ENCODE peak calls at places on chromosomes 16 and 17, in five cellular contexts. One of them, this sample, is unnamed.

GRCh38 chr17:4130715-4131114 is 12.1 kb downstream of the ZZEF1 start:
- DNase-seq in SK-N-MC: no peak
- DNase-seq in prostate gland: no peak
- DNase-seq in endothelial cell of umbilical vein: peak
- DNase-seq in HL-60: peak
- DNase-seq in this sample: no peak

GRCh38 chr17:45147102-45147580 is 1.1 kb upstream of the HEXIM1 start:
- DNase-seq in SK-N-MC: no peak
- DNase-seq in prostate gland: no peak
- DNase-seq in endothelial cell of umbilical vein: peak
- DNase-seq in HL-60: no peak
- DNase-seq in this sample: peak

GRCh38 chr17:40371261-40371929 is 6.9 kb upstream of the GJD3 start:
- DNase-seq in SK-N-MC: no peak
- DNase-seq in prostate gland: no peak
- DNase-seq in endothelial cell of umbilical vein: no peak
- DNase-seq in HL-60: no peak
- DNase-seq in this sample: no peak

GRCh38 chr16:11534262-11534661 is 52.5 kb downstream of the LITAF start:
- DNase-seq in SK-N-MC: no peak
- DNase-seq in prostate gland: no peak
- DNase-seq in endothelial cell of umbilical vein: no peak
- DNase-seq in HL-60: no peak
- DNase-seq in this sample: no peak

GRCh38 chr17:44451832-44452231 is 51.4 kb downstream of the GPATCH8 start:
- DNase-seq in SK-N-MC: no peak
- DNase-seq in prostate gland: no peak
- DNase-seq in endothelial cell of umbilical vein: no peak
- DNase-seq in HL-60: no peak
- DNase-seq in this sample: no peak

GRCh38 chr16:70689035-70689969 is 3.4 kb upstream of the MTSS2 start:
- DNase-seq in SK-N-MC: no peak
- DNase-seq in prostate gland: peak
- DNase-seq in endothelial cell of umbilical vein: no peak
- DNase-seq in HL-60: no peak
- DNase-seq in this sample: no peak

GRCh38 chr17:77892469-77893143 is 65.9 kb upstream of the TNRC6C start:
- DNase-seq in SK-N-MC: no peak
- DNase-seq in prostate gland: no peak
- DNase-seq in endothelial cell of umbilical vein: no peak
- DNase-seq in HL-60: no peak
- DNase-seq in this sample: no peak

GRCh38 chr17:68697850-68698313 is 96.7 kb upstream of the FAM20A start:
- DNase-seq in SK-N-MC: no peak
- DNase-seq in prostate gland: no peak
- DNase-seq in endothelial cell of umbilical vein: no peak
- DNase-seq in HL-60: peak
- DNase-seq in this sample: no peak

GRCh38 chr17:7589204-7589868 is 558 bp downstream of the SOX15 start:
- DNase-seq in SK-N-MC: no peak
- DNase-seq in prostate gland: peak
- DNase-seq in endothelial cell of umbilical vein: peak
- DNase-seq in HL-60: no peak
- DNase-seq in this sample: no peak

GRCh38 chr16:31194898-31195297 is 7.7 kb downstream of the PYCARD start:
- DNase-seq in SK-N-MC: no peak
- DNase-seq in prostate gland: no peak
- DNase-seq in endothelial cell of umbilical vein: no peak
- DNase-seq in HL-60: no peak
- DNase-seq in this sample: no peak

GRCh38 chr17:69142473-69142802 is 743 bp upstream of the ABCA6 start:
- DNase-seq in SK-N-MC: peak
- DNase-seq in prostate gland: no peak
- DNase-seq in endothelial cell of umbilical vein: peak
- DNase-seq in HL-60: no peak
- DNase-seq in this sample: no peak

GRCh38 chr16:7319514-7319913 is 13.1 kb upstream of the RBFOX1 start:
- DNase-seq in SK-N-MC: no peak
- DNase-seq in prostate gland: no peak
- DNase-seq in endothelial cell of umbilical vein: no peak
- DNase-seq in HL-60: no peak
- DNase-seq in this sample: no peak

GRCh38 chr16:48918520-48919258 is 308.7 kb upstream of the N4BP1 start:
- DNase-seq in SK-N-MC: no peak
- DNase-seq in prostate gland: no peak
- DNase-seq in endothelial cell of umbilical vein: no peak
- DNase-seq in HL-60: no peak
- DNase-seq in this sample: no peak

GRCh38 chr17:68437979-68438877 is 19.1 kb downstream of the WIPI1 start:
- DNase-seq in SK-N-MC: no peak
- DNase-seq in prostate gland: no peak
- DNase-seq in endothelial cell of umbilical vein: peak
- DNase-seq in HL-60: no peak
- DNase-seq in this sample: peak

GRCh38 chr17:1460233-1460632 is 4.2 kb upstream of the CRK start:
- DNase-seq in SK-N-MC: no peak
- DNase-seq in prostate gland: peak
- DNase-seq in endothelial cell of umbilical vein: peak
- DNase-seq in HL-60: no peak
- DNase-seq in this sample: no peak

GRCh38 chr16:67447508-67448076 is 16.7 kb downstream of the HSD11B2 start:
- DNase-seq in SK-N-MC: no peak
- DNase-seq in prostate gland: no peak
- DNase-seq in endothelial cell of umbilical vein: peak
- DNase-seq in HL-60: peak
- DNase-seq in this sample: no peak

GRCh38 chr16:77937473-77938195 is 84.7 kb upstream of the CLEC3A start:
- DNase-seq in SK-N-MC: no peak
- DNase-seq in prostate gland: no peak
- DNase-seq in endothelial cell of umbilical vein: no peak
- DNase-seq in HL-60: no peak
- DNase-seq in this sample: no peak

GRCh38 chr17:49992191-49992932 is 2.7 kb downstream of the DLX3 start:
- DNase-seq in SK-N-MC: no peak
- DNase-seq in prostate gland: no peak
- DNase-seq in endothelial cell of umbilical vein: no peak
- DNase-seq in HL-60: no peak
- DNase-seq in this sample: no peak

GRCh38 chr17:57679356-57679755 is 65.7 kb downstream of the CCDC182 start:
- DNase-seq in SK-N-MC: no peak
- DNase-seq in prostate gland: no peak
- DNase-seq in endothelial cell of umbilical vein: no peak
- DNase-seq in HL-60: no peak
- DNase-seq in this sample: peak

GRCh38 chr16:75193265-75193650 is 13.7 kb downstream of the CTRB2 start:
- DNase-seq in SK-N-MC: peak
- DNase-seq in prostate gland: no peak
- DNase-seq in endothelial cell of umbilical vein: no peak
- DNase-seq in HL-60: no peak
- DNase-seq in this sample: peak

GRCh38 chr16:78428193-78428592 is 328.7 kb downstream of the WWOX start:
- DNase-seq in SK-N-MC: no peak
- DNase-seq in prostate gland: no peak
- DNase-seq in endothelial cell of umbilical vein: no peak
- DNase-seq in HL-60: no peak
- DNase-seq in this sample: no peak

GRCh38 chr16:48317614-48318013 is 67.6 kb downstream of the SIAH1 start:
- DNase-seq in SK-N-MC: no peak
- DNase-seq in prostate gland: no peak
- DNase-seq in endothelial cell of umbilical vein: peak
- DNase-seq in HL-60: peak
- DNase-seq in this sample: no peak

GRCh38 chr17:60159479-60159866 is 9.7 kb downstream of the CA4 start:
- DNase-seq in SK-N-MC: no peak
- DNase-seq in prostate gland: no peak
- DNase-seq in endothelial cell of umbilical vein: no peak
- DNase-seq in HL-60: no peak
- DNase-seq in this sample: no peak

GRCh38 chr16:66616592-66616991 is 12.1 kb downstream of the CMTM3 start:
- DNase-seq in SK-N-MC: no peak
- DNase-seq in prostate gland: no peak
- DNase-seq in endothelial cell of umbilical vein: no peak
- DNase-seq in HL-60: no peak
- DNase-seq in this sample: no peak

GRCh38 chr16:7182510-7183109 is 150.0 kb upstream of the RBFOX1 start:
- DNase-seq in SK-N-MC: no peak
- DNase-seq in prostate gland: no peak
- DNase-seq in endothelial cell of umbilical vein: no peak
- DNase-seq in HL-60: no peak
- DNase-seq in this sample: no peak

GRCh38 chr16:83955218-83956130 is 2.4 kb downstream of the OSGIN1 start:
- DNase-seq in SK-N-MC: peak
- DNase-seq in prostate gland: no peak
- DNase-seq in endothelial cell of umbilical vein: peak
- DNase-seq in HL-60: no peak
- DNase-seq in this sample: no peak

GRCh38 chr16:57837305-57838125 is 35.2 kb upstream of the KIFC3 start:
- DNase-seq in SK-N-MC: no peak
- DNase-seq in prostate gland: no peak
- DNase-seq in endothelial cell of umbilical vein: no peak
- DNase-seq in HL-60: no peak
- DNase-seq in this sample: no peak

GRCh38 chr17:62601438-62601837 is 26.0 kb upstream of the MRC2 start:
- DNase-seq in SK-N-MC: no peak
- DNase-seq in prostate gland: no peak
- DNase-seq in endothelial cell of umbilical vein: no peak
- DNase-seq in HL-60: no peak
- DNase-seq in this sample: no peak

DNA sequence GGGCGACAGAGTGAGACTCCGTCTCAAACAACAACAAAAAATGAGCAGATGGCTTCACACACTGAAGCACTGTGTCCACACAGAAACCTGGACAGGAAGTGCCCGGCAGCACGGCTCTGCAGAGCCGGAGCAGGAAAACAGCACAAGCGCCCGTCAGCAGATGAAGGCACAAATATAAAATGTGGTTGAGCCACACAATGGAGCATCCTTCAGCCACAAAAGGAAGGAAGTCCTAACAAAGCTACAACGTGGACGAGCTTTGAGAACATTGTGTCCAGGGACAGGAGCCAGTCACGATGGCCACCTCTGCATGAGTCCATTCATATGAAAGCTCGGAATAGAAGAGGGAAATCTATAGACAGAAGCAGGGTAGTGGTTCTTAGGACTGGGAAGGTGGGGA is 15.7 kb downstream of the RHBDF2 start:
- DNase-seq in SK-N-MC: no peak
- DNase-seq in prostate gland: no peak
- DNase-seq in endothelial cell of umbilical vein: peak
- DNase-seq in HL-60: no peak
- DNase-seq in this sample: no peak
- TF ChIP-seq POLR2AphosphoS5 in SK-N-MC: no peak
- TF ChIP-seq POLR2AphosphoS5 in prostate gland: peak
- TF ChIP-seq POLR2AphosphoS5 in endothelial cell of umbilical vein: peak
- TF ChIP-seq POLR2AphosphoS5 in HL-60: no peak
- TF ChIP-seq POLR2AphosphoS5 in this sample: peak

GRCh38 chr16:85461814-85462404 is 151.2 kb upstream of the GSE1 start:
- DNase-seq in SK-N-MC: no peak
- DNase-seq in prostate gland: no peak
- DNase-seq in endothelial cell of umbilical vein: no peak
- DNase-seq in HL-60: no peak
- DNase-seq in this sample: no peak
- H3K4me3 ChIP-seq in SK-N-MC: peak
- H3K4me3 ChIP-seq in prostate gland: peak
- H3K4me3 ChIP-seq in endothelial cell of umbilical vein: no peak
- H3K4me3 ChIP-seq in HL-60: no peak
- H3K4me3 ChIP-seq in this sample: peak

GRCh38 chr17:19341641-19342610 is 20.6 kb downstream of the B9D1 start:
- DNase-seq in SK-N-MC: no peak
- DNase-seq in prostate gland: no peak
- DNase-seq in endothelial cell of umbilical vein: no peak
- DNase-seq in HL-60: no peak
- DNase-seq in this sample: no peak
- TF ChIP-seq POLR2AphosphoS5 in SK-N-MC: no peak
- TF ChIP-seq POLR2AphosphoS5 in prostate gland: no peak
- TF ChIP-seq POLR2AphosphoS5 in endothelial cell of umbilical vein: no peak
- TF ChIP-seq POLR2AphosphoS5 in HL-60: no peak
- TF ChIP-seq POLR2AphosphoS5 in this sample: no peak

GRCh38 chr16:26598989-26599785 is 467.5 kb upstream of the C16orf82 start:
- DNase-seq in SK-N-MC: no peak
- DNase-seq in prostate gland: no peak
- DNase-seq in endothelial cell of umbilical vein: no peak
- DNase-seq in HL-60: no peak
- DNase-seq in this sample: no peak
- H3K4me3 ChIP-seq in SK-N-MC: no peak
- H3K4me3 ChIP-seq in prostate gland: no peak
- H3K4me3 ChIP-seq in endothelial cell of umbilical vein: no peak
- H3K4me3 ChIP-seq in HL-60: no peak
- H3K4me3 ChIP-seq in this sample: no peak

GRCh38 chr16:29663020-29663828 is at the start of gene SPN:
- DNase-seq in SK-N-MC: no peak
- DNase-seq in prostate gland: no peak
- DNase-seq in endothelial cell of umbilical vein: no peak
- DNase-seq in HL-60: peak
- DNase-seq in this sample: no peak
- TF ChIP-seq POLR2AphosphoS5 in SK-N-MC: no peak
- TF ChIP-seq POLR2AphosphoS5 in prostate gland: no peak
- TF ChIP-seq POLR2AphosphoS5 in endothelial cell of umbilical vein: no peak
- TF ChIP-seq POLR2AphosphoS5 in HL-60: peak
- TF ChIP-seq POLR2AphosphoS5 in this sample: no peak

DNA sequence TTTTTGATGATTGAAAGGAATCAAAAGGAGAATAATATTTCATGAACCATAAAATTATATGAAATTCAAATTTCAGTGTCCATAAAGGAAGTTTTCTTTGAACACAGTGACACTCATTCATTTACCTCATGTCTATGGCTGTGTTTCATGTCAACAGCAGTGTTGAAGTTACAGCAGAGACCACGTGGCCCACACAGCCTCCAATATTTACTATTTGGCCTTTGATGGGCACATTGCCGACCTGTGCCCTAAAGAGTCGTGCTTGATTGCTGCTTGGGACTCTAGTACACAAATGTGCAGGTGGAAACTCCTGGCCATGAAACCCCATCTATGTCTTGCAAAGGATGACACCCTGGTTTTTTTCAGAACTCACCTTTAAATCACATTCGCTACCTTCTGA is 57.0 kb downstream of the CES1 start:
- DNase-seq in SK-N-MC: no peak
- DNase-seq in prostate gland: no peak
- DNase-seq in endothelial cell of umbilical vein: no peak
- DNase-seq in HL-60: no peak
- DNase-seq in this sample: no peak
- H3K4me3 ChIP-seq in SK-N-MC: no peak
- H3K4me3 ChIP-seq in prostate gland: no peak
- H3K4me3 ChIP-seq in endothelial cell of umbilical vein: no peak
- H3K4me3 ChIP-seq in HL-60: no peak
- H3K4me3 ChIP-seq in this sample: no peak

GRCh38 chr16:56684926-56685590 is 2.8 kb downstream of the MT1X start:
- DNase-seq in SK-N-MC: no peak
- DNase-seq in prostate gland: peak
- DNase-seq in endothelial cell of umbilical vein: no peak
- DNase-seq in HL-60: no peak
- DNase-seq in this sample: no peak
- TF ChIP-seq POLR2AphosphoS5 in SK-N-MC: no peak
- TF ChIP-seq POLR2AphosphoS5 in prostate gland: peak
- TF ChIP-seq POLR2AphosphoS5 in endothelial cell of umbilical vein: no peak
- TF ChIP-seq POLR2AphosphoS5 in HL-60: no peak
- TF ChIP-seq POLR2AphosphoS5 in this sample: no peak

GRCh38 chr16:47139561-47140185 is 4.1 kb downstream of the NETO2 start:
- DNase-seq in SK-N-MC: no peak
- DNase-seq in prostate gland: no peak
- DNase-seq in endothelial cell of umbilical vein: no peak
- DNase-seq in HL-60: no peak
- DNase-seq in this sample: no peak
- H3K4me3 ChIP-seq in SK-N-MC: no peak
- H3K4me3 ChIP-seq in prostate gland: no peak
- H3K4me3 ChIP-seq in endothelial cell of umbilical vein: no peak
- H3K4me3 ChIP-seq in HL-60: no peak
- H3K4me3 ChIP-seq in this sample: no peak

GRCh38 chr17:81723651-81724209 is 11.6 kb downstream of the SLC25A10 start:
- DNase-seq in SK-N-MC: no peak
- DNase-seq in prostate gland: peak
- DNase-seq in endothelial cell of umbilical vein: no peak
- DNase-seq in HL-60: no peak
- DNase-seq in this sample: no peak
- TF ChIP-seq POLR2AphosphoS5 in SK-N-MC: no peak
- TF ChIP-seq POLR2AphosphoS5 in prostate gland: peak
- TF ChIP-seq POLR2AphosphoS5 in endothelial cell of umbilical vein: no peak
- TF ChIP-seq POLR2AphosphoS5 in HL-60: peak
- TF ChIP-seq POLR2AphosphoS5 in this sample: no peak